ENCODE peak calls at places on chromosomes 3 and 15, in four cellular contexts. V is NCI-H2171, O is omental fat pad, B is SW 1271. A is an unnamed sample.

GRCh38 chr15:47399100-47399499 is 318.2 kb upstream of the SEMA6D start:
- DNase-seq in V (no peak), O (no peak), B (no peak), A (no peak)

GRCh38 chr3:141076821-141077571 is 25.8 kb downstream of the SPSB4 start:
- DNase-seq in V (no peak), O (peak; percentile 32), B (no peak), A (peak; percentile 57)

GRCh38 chr3:20396335-20396734 is 210.3 kb upstream of the SGO1 start:
- DNase-seq in V (peak; percentile 18), O (no peak), B (no peak), A (no peak)

GRCh38 chr3:67044955-67045354 is 46.8 kb downstream of the KBTBD8 start:
- DNase-seq in V (no peak), O (no peak), B (no peak), A (no peak)

GRCh38 chr3:197023241-197023997 is 6.2 kb downstream of the MELTF start:
- DNase-seq in V (peak; percentile 90), O (no peak), B (no peak), A (no peak)

GRCh38 chr3:46484911-46485696 is 12.7 kb upstream of the RTP3 start:
- DNase-seq in V (peak; percentile 11), O (no peak), B (no peak), A (no peak)

GRCh38 chr3:161142486-161142885 is 37.3 kb upstream of the B3GALNT1 start:
- DNase-seq in V (no peak), O (no peak), B (no peak), A (no peak)

GRCh38 chr3:47780727-47781325 is 867 bp downstream of the SMARCC1 start:
- DNase-seq in V (no peak), O (no peak), B (peak; percentile 38), A (no peak)

GRCh38 chr15:39079296-39079834 is 501.5 kb upstream of the THBS1 start:
- DNase-seq in V (no peak), O (no peak), B (no peak), A (no peak)